ENCODE peak calls at places on chromosomes 16 and 17, in six cellular contexts. L, Z, Y, S, W and U are unnamed samples.

GRCh38 chr17:79220201-79220714 is 145.6 kb downstream of the ENGASE start:
- DNase-seq in L (no peak), Z (no peak), Y (no peak), S (no peak), W (peak), U (no peak)

GRCh38 chr17:39197380-39198185 is at the start of gene CACNB1:
- DNase-seq in L (peak), Z (peak), Y (peak), S (peak), W (peak), U (no peak)

GRCh38 chr17:4584125-4584834 is at the start of gene SMTNL2:
- DNase-seq in L (no peak), Z (no peak), Y (no peak), S (peak), W (no peak), U (no peak)

GRCh38 chr17:6496116-6496481 is 51.8 kb downstream of the PIMREG start:
- DNase-seq in L (no peak), Z (no peak), Y (no peak), S (peak), W (no peak), U (peak)

GRCh38 chr17:78313735-78314648 is 45.9 kb downstream of the SOCS3 start:
- DNase-seq in L (peak), Z (peak), Y (no peak), S (peak), W (no peak), U (no peak)

GRCh38 chr17:8925808-8926207 is 39.7 kb downstream of the PIK3R5 start:
- DNase-seq in L (no peak), Z (no peak), Y (no peak), S (no peak), W (no peak), U (no peak)

GRCh38 chr16:65308506-65308905 is 186.6 kb upstream of the CDH11 start:
- DNase-seq in L (no peak), Z (no peak), Y (no peak), S (no peak), W (no peak), U (no peak)

GRCh38 chr17:64687959-64688358 is 25.9 kb upstream of the SMURF2 start:
- DNase-seq in L (no peak), Z (no peak), Y (no peak), S (peak), W (no peak), U (no peak)

GRCh38 chr16:46862555-46863447 is 21.4 kb upstream of the GPT2 start:
- DNase-seq in L (no peak), Z (no peak), Y (no peak), S (no peak), W (no peak), U (no peak)

GRCh38 chr17:49016775-49017463 is 19.7 kb downstream of the IGF2BP1 start:
- DNase-seq in L (no peak), Z (no peak), Y (no peak), S (peak), W (no peak), U (no peak)

GRCh38 chr17:4721203-4722135 is 9.8 kb upstream of the MED11 start:
- DNase-seq in L (no peak), Z (no peak), Y (no peak), S (peak), W (no peak), U (no peak)

GRCh38 chr17:19756551-19756950 is 8.5 kb upstream of the ALDH3A1 start:
- DNase-seq in L (no peak), Z (no peak), Y (no peak), S (peak), W (no peak), U (no peak)

GRCh38 chr16:16133943-16134604 is 89.2 kb downstream of the ABCC6 start:
- DNase-seq in L (no peak), Z (no peak), Y (no peak), S (peak), W (no peak), U (no peak)

GRCh38 chr17:62724398-62725146 is 83.5 kb downstream of the MARCHF10 start:
- DNase-seq in L (peak), Z (peak), Y (no peak), S (no peak), W (no peak), U (no peak)

GRCh38 chr17:10270258-10270657 is 71.9 kb upstream of the GAS7 start:
- DNase-seq in L (no peak), Z (no peak), Y (no peak), S (no peak), W (no peak), U (no peak)

GRCh38 chr16:53881371-53881770 is 177.4 kb downstream of the FTO start:
- DNase-seq in L (no peak), Z (no peak), Y (no peak), S (peak), W (no peak), U (no peak)

GRCh38 chr17:34300652-34301390 is 15.3 kb downstream of the CCL11 start:
- DNase-seq in L (no peak), Z (no peak), Y (no peak), S (peak), W (no peak), U (peak)
- H3K27ac ChIP-seq in L (no peak), Z (no peak), Y (no peak), S (no peak), W (no peak), U (no peak)

DNA sequence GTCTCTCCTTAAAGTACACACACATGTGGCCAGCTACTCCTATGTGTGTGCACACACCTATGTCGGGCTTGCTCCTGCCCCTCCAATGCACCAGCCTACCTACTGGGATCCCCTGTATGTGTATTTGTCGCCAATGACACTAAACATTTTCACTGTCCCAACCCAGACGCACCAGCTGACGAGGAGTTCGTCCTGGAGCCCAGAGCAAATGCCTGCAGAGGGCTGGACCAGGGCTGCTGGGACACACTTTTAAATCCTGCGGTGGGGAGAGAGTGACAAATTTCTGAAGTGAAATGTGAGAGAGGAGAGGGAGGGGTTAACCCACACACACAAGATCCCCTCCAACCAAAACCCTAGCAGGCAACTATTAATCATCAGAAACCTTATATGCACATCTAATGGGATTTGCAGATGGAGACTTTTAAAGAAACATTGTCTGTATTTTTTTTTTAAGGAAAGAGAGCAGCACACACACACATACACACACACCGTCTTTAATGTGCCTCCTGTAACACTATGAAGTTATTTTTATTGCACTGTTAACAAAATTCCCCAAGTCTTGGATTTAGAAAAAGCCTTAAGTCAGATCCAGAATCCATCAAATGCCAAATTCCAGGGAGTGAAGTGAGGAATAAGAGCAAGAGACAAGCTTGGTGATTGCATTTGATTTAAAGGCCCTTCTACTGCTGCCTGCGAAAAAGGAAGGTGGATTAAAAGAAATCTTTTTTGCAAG is at the start of gene MEOX1:
- DNase-seq in L (no peak), Z (no peak), Y (no peak), S (peak), W (no peak), U (no peak)
- H3K27ac ChIP-seq in L (peak), Z (peak), Y (no peak), S (peak), W (peak), U (peak)

DNA sequence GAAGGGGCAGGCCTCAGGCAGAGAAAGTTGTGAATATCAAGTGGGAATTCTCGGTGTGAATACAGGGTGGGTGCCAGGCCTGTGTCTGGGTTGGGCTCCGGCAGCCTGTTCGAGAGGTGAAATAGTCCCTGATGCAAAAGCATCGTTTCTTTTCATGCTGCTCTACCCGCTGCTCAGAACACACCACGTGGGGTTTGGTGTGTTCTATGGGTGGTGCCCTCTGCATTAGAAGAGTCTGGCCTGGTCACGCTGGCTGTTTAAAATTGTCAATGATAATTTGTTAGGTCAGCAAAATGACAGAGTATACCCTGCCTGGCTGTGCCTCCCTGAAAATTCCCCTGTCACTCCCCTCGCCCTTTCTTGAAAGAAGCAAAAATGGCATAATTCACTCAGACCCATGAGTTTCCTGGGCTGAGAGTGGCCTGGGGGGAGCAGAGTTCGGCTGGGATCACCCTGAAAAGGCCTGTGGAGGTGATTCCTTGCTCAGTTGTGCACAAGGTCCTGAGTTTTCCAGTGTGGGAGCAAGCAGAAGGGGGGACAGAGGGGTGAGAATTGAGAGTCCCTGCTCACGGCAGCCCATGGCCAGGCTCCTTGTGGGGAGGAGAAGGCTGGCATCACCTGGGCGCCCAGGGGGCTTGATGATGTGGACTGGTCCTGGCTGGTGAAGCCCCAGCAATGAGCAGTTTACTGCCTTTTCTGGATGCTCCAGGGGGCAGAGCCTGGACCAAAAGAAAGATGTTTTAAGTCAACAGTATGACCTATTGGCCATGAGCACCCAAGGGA is 3.2 kb downstream of the CACNG5 start:
- DNase-seq in L (no peak), Z (no peak), Y (no peak), S (no peak), W (no peak), U (no peak)
- H3K27ac ChIP-seq in L (no peak), Z (no peak), Y (no peak), S (no peak), W (no peak), U (no peak)

GRCh38 chr17:70050931-70051330 is 24.1 kb upstream of the KCNJ16 start:
- DNase-seq in L (no peak), Z (no peak), Y (no peak), S (no peak), W (no peak), U (no peak)

GRCh38 chr17:70048020-70048419 is 27.0 kb upstream of the KCNJ16 start:
- DNase-seq in L (no peak), Z (no peak), Y (no peak), S (no peak), W (no peak), U (no peak)

GRCh38 chr17:70050192-70050591 is 24.8 kb upstream of the KCNJ16 start:
- DNase-seq in L (no peak), Z (no peak), Y (no peak), S (no peak), W (no peak), U (no peak)

GRCh38 chr17:70054961-70055360 is 20.1 kb upstream of the KCNJ16 start:
- DNase-seq in L (no peak), Z (no peak), Y (no peak), S (no peak), W (no peak), U (no peak)

DNA sequence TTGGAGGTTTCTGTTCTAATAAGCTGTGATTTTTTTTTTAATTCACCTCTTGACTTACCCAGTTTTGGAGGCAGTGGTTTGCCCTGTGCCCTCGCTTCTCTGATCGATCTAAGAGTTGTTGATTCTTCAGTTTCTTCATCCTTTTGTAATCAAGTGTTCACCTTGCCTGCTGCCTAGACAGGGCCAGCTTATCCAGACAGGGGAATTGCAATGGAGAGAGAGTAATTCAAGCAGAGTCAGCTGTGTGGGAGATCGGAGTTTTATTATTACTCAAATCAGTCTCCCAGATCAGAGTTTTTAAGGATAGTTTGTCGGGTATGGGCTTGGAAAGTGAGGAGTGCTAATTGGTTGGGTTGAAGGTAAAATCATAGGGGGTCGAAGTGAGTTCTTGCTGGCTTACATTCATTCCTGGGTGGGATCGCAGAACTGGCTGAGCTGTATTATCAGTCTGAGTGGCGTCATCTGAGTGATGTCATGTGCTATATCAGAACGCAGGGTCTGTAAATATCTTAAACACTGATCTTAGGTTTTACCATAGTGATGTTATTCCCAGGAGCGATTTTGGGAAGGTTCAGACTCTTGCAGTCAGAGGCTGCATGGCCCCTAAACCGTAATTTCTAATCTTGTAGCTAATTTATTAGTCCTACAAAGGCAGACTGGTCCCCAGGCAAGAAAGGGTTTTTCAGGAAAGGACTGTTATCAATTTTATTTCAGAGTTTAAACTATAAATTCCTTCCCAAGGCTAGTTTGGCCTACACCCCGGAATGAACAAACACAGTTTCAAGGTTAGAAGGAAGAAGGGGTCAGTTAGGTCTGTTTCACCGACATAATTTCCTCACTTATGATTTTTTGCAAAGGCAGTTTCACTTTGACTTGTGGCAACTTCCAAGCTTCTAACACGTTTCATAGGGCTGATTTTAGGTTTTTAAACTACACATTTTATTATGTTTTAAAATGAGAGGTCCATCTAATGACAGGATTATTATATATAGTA is 21.5 kb upstream of the KCNJ16 start:
- DNase-seq in L (no peak), Z (no peak), Y (no peak), S (peak), W (no peak), U (no peak)
- H3K27ac ChIP-seq in L (no peak), Z (no peak), Y (no peak), S (no peak), W (no peak), U (peak)

GRCh38 chr16:57788951-57789350 is 13.3 kb downstream of the KIFC3 start:
- DNase-seq in L (no peak), Z (no peak), Y (no peak), S (no peak), W (no peak), U (no peak)
- H3K27ac ChIP-seq in L (no peak), Z (no peak), Y (peak), S (no peak), W (no peak), U (no peak)

DNA sequence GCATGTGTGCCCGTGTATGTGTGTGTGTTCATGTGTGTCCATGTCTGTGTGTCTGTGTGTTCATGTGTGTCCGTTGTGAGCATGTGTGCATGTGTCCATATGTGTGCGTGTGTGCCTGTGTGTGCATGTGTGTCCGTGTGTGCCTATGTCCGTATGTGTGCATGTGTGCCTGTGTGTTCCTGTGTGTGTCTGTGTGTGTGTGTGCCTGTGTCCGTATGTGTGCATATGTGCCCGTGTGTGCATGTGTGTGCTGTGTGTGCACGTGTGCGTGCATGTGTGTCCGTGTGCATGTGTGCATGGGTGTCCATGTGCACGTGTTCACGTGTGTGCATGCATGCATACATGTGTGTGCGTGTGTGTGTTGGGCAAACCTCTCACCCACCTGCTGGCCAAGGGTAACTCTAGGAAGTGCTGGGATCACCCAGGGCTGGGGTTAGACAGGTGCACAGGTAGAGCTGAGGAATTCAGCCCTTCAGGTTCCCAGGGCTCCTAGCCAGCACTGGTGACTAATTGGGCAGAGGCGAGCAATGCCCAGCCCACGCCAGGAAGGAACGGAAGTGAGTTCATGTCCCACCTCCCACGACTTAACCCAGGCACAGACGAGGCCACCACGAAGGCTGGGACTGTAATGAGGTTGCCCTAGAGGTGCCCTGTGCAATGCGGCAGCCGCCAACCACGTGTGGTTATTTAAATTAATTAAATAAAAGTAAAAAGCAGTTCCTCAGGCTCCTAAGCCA is 8.2 kb upstream of the CSNK1D start:
- DNase-seq in L (no peak), Z (no peak), Y (no peak), S (no peak), W (no peak), U (no peak)
- H3K27ac ChIP-seq in L (no peak), Z (no peak), Y (no peak), S (no peak), W (no peak), U (no peak)